ENCODE peak calls at places on chromosomes 5 and 9, in nine cellular contexts. One of them, this sample, is unnamed.
A peak's percentile ranks its signal among the peaks of the same experiment; 100 is the strongest.

GRCh38 chr5:30846171-30846570 is 347.3 kb upstream of the CDH6 start:
- DNase-seq in CD4-positive, alpha-beta T cell: no peak
- DNase-seq in OCI-LY7: no peak
- DNase-seq in A549: no peak
- DNase-seq in prostate gland: no peak
- DNase-seq in neural progenitor cell: no peak
- DNase-seq in IMR-90: no peak
- DNase-seq in transverse colon: no peak
- DNase-seq in body of pancreas: no peak
- DNase-seq in this sample: no peak

GRCh38 chr9:78828521-78828920 is 531.6 kb downstream of the PSAT1 start:
- DNase-seq in body of pancreas: peak; percentile 8
- DNase-seq in transverse colon: no peak
- DNase-seq in OCI-LY7: no peak
- DNase-seq in CD4-positive, alpha-beta T cell: no peak
- DNase-seq in prostate gland: no peak
- DNase-seq in A549: no peak
- DNase-seq in IMR-90: no peak
- DNase-seq in neural progenitor cell: no peak
- DNase-seq in this sample: no peak

GRCh38 chr5:112636288-112636731 is 101.4 kb upstream of the APC start:
- DNase-seq in OCI-LY7: no peak
- DNase-seq in prostate gland: no peak
- DNase-seq in A549: no peak
- DNase-seq in body of pancreas: peak; percentile 46
- DNase-seq in CD4-positive, alpha-beta T cell: no peak
- DNase-seq in IMR-90: no peak
- DNase-seq in transverse colon: no peak
- DNase-seq in neural progenitor cell: no peak
- DNase-seq in this sample: no peak

GRCh38 chr9:86639899-86640379 is 285.7 kb upstream of the TUT7 start:
- DNase-seq in IMR-90: no peak
- DNase-seq in A549: no peak
- DNase-seq in prostate gland: peak; percentile 11
- DNase-seq in neural progenitor cell: no peak
- DNase-seq in body of pancreas: peak; percentile 32
- DNase-seq in CD4-positive, alpha-beta T cell: no peak
- DNase-seq in OCI-LY7: no peak
- DNase-seq in transverse colon: peak; percentile 10
- DNase-seq in this sample: peak; percentile 57

GRCh38 chr5:178281321-178281720 is 48.7 kb upstream of the PHYKPL start:
- DNase-seq in OCI-LY7: no peak
- DNase-seq in CD4-positive, alpha-beta T cell: no peak
- DNase-seq in body of pancreas: no peak
- DNase-seq in A549: no peak
- DNase-seq in IMR-90: no peak
- DNase-seq in prostate gland: no peak
- DNase-seq in neural progenitor cell: no peak
- DNase-seq in transverse colon: no peak
- DNase-seq in this sample: no peak

GRCh38 chr5:79699766-79700400 is 10.2 kb downstream of the CMYA5 start:
- DNase-seq in OCI-LY7: no peak
- DNase-seq in transverse colon: no peak
- DNase-seq in A549: no peak
- DNase-seq in neural progenitor cell: no peak
- DNase-seq in CD4-positive, alpha-beta T cell: no peak
- DNase-seq in IMR-90: no peak
- DNase-seq in prostate gland: no peak
- DNase-seq in body of pancreas: no peak
- DNase-seq in this sample: no peak

GRCh38 chr5:94329115-94329514 is 289.3 kb downstream of the KIAA0825 start:
- DNase-seq in neural progenitor cell: peak; percentile 28
- DNase-seq in IMR-90: no peak
- DNase-seq in body of pancreas: no peak
- DNase-seq in OCI-LY7: no peak
- DNase-seq in transverse colon: no peak
- DNase-seq in CD4-positive, alpha-beta T cell: no peak
- DNase-seq in prostate gland: no peak
- DNase-seq in A549: peak; percentile 4
- DNase-seq in this sample: no peak

GRCh38 chr9:83384214-83384613 is 154.0 kb downstream of the FRMD3 start:
- DNase-seq in neural progenitor cell: no peak
- DNase-seq in IMR-90: no peak
- DNase-seq in OCI-LY7: no peak
- DNase-seq in transverse colon: no peak
- DNase-seq in CD4-positive, alpha-beta T cell: no peak
- DNase-seq in body of pancreas: no peak
- DNase-seq in prostate gland: no peak
- DNase-seq in A549: no peak
- DNase-seq in this sample: no peak

GRCh38 chr5:96017951-96018350 is 56.3 kb upstream of the ELL2 start:
- DNase-seq in transverse colon: no peak
- DNase-seq in neural progenitor cell: peak; percentile 11
- DNase-seq in A549: peak; percentile 23
- DNase-seq in OCI-LY7: no peak
- DNase-seq in body of pancreas: no peak
- DNase-seq in CD4-positive, alpha-beta T cell: no peak
- DNase-seq in prostate gland: no peak
- DNase-seq in IMR-90: peak; percentile 98
- DNase-seq in this sample: no peak

GRCh38 chr5:108143581-108143980 is 238.3 kb downstream of the FBXL17 start:
- DNase-seq in prostate gland: no peak
- DNase-seq in A549: peak; percentile 10
- DNase-seq in IMR-90: peak; percentile 67
- DNase-seq in OCI-LY7: no peak
- DNase-seq in transverse colon: no peak
- DNase-seq in body of pancreas: no peak
- DNase-seq in neural progenitor cell: no peak
- DNase-seq in CD4-positive, alpha-beta T cell: no peak
- DNase-seq in this sample: no peak

GRCh38 chr5:113133573-113133972 is 157.0 kb downstream of the DCP2 start:
- DNase-seq in body of pancreas: no peak
- DNase-seq in IMR-90: no peak
- DNase-seq in CD4-positive, alpha-beta T cell: no peak
- DNase-seq in prostate gland: no peak
- DNase-seq in A549: no peak
- DNase-seq in OCI-LY7: no peak
- DNase-seq in transverse colon: no peak
- DNase-seq in neural progenitor cell: no peak
- DNase-seq in this sample: no peak

GRCh38 chr5:112142769-112143270 is 276.3 kb downstream of the EPB41L4A start:
- DNase-seq in OCI-LY7: no peak
- DNase-seq in neural progenitor cell: no peak
- DNase-seq in A549: no peak
- DNase-seq in IMR-90: peak; percentile 66
- DNase-seq in CD4-positive, alpha-beta T cell: no peak
- DNase-seq in prostate gland: no peak
- DNase-seq in transverse colon: no peak
- DNase-seq in body of pancreas: peak; percentile 49
- DNase-seq in this sample: no peak

GRCh38 chr5:135599421-135600140 is 20.8 kb upstream of the CXCL14 start:
- DNase-seq in OCI-LY7: no peak
- DNase-seq in IMR-90: no peak
- DNase-seq in A549: no peak
- DNase-seq in body of pancreas: no peak
- DNase-seq in CD4-positive, alpha-beta T cell: no peak
- DNase-seq in transverse colon: no peak
- DNase-seq in prostate gland: no peak
- DNase-seq in neural progenitor cell: no peak
- DNase-seq in this sample: no peak

GRCh38 chr5:138911441-138911840 is 36.3 kb upstream of the LRRTM2 start:
- DNase-seq in transverse colon: no peak
- DNase-seq in prostate gland: no peak
- DNase-seq in neural progenitor cell: no peak
- DNase-seq in IMR-90: no peak
- DNase-seq in A549: no peak
- DNase-seq in body of pancreas: no peak
- DNase-seq in OCI-LY7: no peak
- DNase-seq in CD4-positive, alpha-beta T cell: no peak
- DNase-seq in this sample: no peak

GRCh38 chr5:178463321-178464155 is 126.7 kb downstream of the COL23A1 start:
- DNase-seq in transverse colon: no peak
- DNase-seq in neural progenitor cell: no peak
- DNase-seq in body of pancreas: no peak
- DNase-seq in A549: no peak
- DNase-seq in OCI-LY7: no peak
- DNase-seq in IMR-90: no peak
- DNase-seq in prostate gland: no peak
- DNase-seq in CD4-positive, alpha-beta T cell: no peak
- DNase-seq in this sample: no peak

GRCh38 chr9:123248630-123249029 is 19.8 kb downstream of the STRBP start:
- DNase-seq in transverse colon: no peak
- DNase-seq in CD4-positive, alpha-beta T cell: no peak
- DNase-seq in OCI-LY7: no peak
- DNase-seq in prostate gland: no peak
- DNase-seq in IMR-90: no peak
- DNase-seq in neural progenitor cell: no peak
- DNase-seq in body of pancreas: no peak
- DNase-seq in A549: no peak
- DNase-seq in this sample: no peak

GRCh38 chr9:103245369-103245768 is 250.2 kb downstream of the CYLC2 start:
- DNase-seq in prostate gland: no peak
- DNase-seq in OCI-LY7: no peak
- DNase-seq in CD4-positive, alpha-beta T cell: no peak
- DNase-seq in transverse colon: no peak
- DNase-seq in A549: peak; percentile 1
- DNase-seq in body of pancreas: no peak
- DNase-seq in IMR-90: no peak
- DNase-seq in neural progenitor cell: no peak
- DNase-seq in this sample: no peak

GRCh38 chr5:96546120-96546519 is 113.1 kb upstream of the PCSK1 start:
- DNase-seq in prostate gland: no peak
- DNase-seq in IMR-90: no peak
- DNase-seq in CD4-positive, alpha-beta T cell: no peak
- DNase-seq in body of pancreas: no peak
- DNase-seq in neural progenitor cell: no peak
- DNase-seq in OCI-LY7: no peak
- DNase-seq in A549: no peak
- DNase-seq in transverse colon: no peak
- DNase-seq in this sample: no peak

GRCh38 chr5:139863855-139864558 is 68.4 kb downstream of the PSD2 start:
- DNase-seq in neural progenitor cell: peak; percentile 83
- DNase-seq in OCI-LY7: peak; percentile 59
- DNase-seq in prostate gland: peak; percentile 62
- DNase-seq in A549: peak; percentile 49
- DNase-seq in CD4-positive, alpha-beta T cell: peak; percentile 33
- DNase-seq in body of pancreas: peak; percentile 80
- DNase-seq in IMR-90: peak; percentile 41
- DNase-seq in transverse colon: peak; percentile 67
- DNase-seq in this sample: no peak

GRCh38 chr5:10704949-10705621 is 55.9 kb downstream of the DAP start:
- DNase-seq in transverse colon: no peak
- DNase-seq in IMR-90: peak; percentile 86
- DNase-seq in neural progenitor cell: no peak
- DNase-seq in A549: no peak
- DNase-seq in prostate gland: no peak
- DNase-seq in body of pancreas: no peak
- DNase-seq in CD4-positive, alpha-beta T cell: no peak
- DNase-seq in OCI-LY7: no peak
- DNase-seq in this sample: no peak
- H3K27ac ChIP-seq in transverse colon: no peak overlapping the region
- H3K27ac ChIP-seq in IMR-90: peak overlapping the region; percentile 36
- H3K27ac ChIP-seq in neural progenitor cell: no peak overlapping the region
- H3K27ac ChIP-seq in A549: no peak overlapping the region
- H3K27ac ChIP-seq in prostate gland: peak overlapping the region; percentile 70
- H3K27ac ChIP-seq in body of pancreas: peak overlapping the region; percentile 88
- H3K27ac ChIP-seq in CD4-positive, alpha-beta T cell: no peak overlapping the region
- H3K27ac ChIP-seq in OCI-LY7: no peak overlapping the region
- H3K27ac ChIP-seq in this sample: no peak overlapping the region

GRCh38 chr9:21574261-21574660 is 92.1 kb upstream of the IFNE start:
- DNase-seq in neural progenitor cell: no peak
- DNase-seq in CD4-positive, alpha-beta T cell: no peak
- DNase-seq in OCI-LY7: no peak
- DNase-seq in body of pancreas: no peak
- DNase-seq in transverse colon: no peak
- DNase-seq in IMR-90: no peak
- DNase-seq in prostate gland: no peak
- DNase-seq in A549: no peak
- DNase-seq in this sample: no peak
- H3K27ac ChIP-seq in neural progenitor cell: no peak overlapping the region
- H3K27ac ChIP-seq in CD4-positive, alpha-beta T cell: no peak overlapping the region
- H3K27ac ChIP-seq in OCI-LY7: no peak overlapping the region
- H3K27ac ChIP-seq in body of pancreas: no peak overlapping the region
- H3K27ac ChIP-seq in transverse colon: no peak overlapping the region
- H3K27ac ChIP-seq in IMR-90: no peak overlapping the region
- H3K27ac ChIP-seq in prostate gland: no peak overlapping the region
- H3K27ac ChIP-seq in A549: peak overlapping the region; percentile 75
- H3K27ac ChIP-seq in this sample: no peak overlapping the region

GRCh38 chr9:33288235-33288634 is 2.1 kb upstream of the NFX1 start:
- DNase-seq in neural progenitor cell: no peak
- DNase-seq in transverse colon: no peak
- DNase-seq in OCI-LY7: no peak
- DNase-seq in A549: no peak
- DNase-seq in body of pancreas: no peak
- DNase-seq in prostate gland: no peak
- DNase-seq in CD4-positive, alpha-beta T cell: no peak
- DNase-seq in IMR-90: no peak
- DNase-seq in this sample: no peak

GRCh38 chr9:33288828-33289483 is 1.4 kb upstream of the NFX1 start:
- DNase-seq in prostate gland: no peak
- DNase-seq in CD4-positive, alpha-beta T cell: peak; percentile 1
- DNase-seq in IMR-90: no peak
- DNase-seq in body of pancreas: no peak
- DNase-seq in OCI-LY7: no peak
- DNase-seq in neural progenitor cell: no peak
- DNase-seq in transverse colon: peak; percentile 17
- DNase-seq in A549: no peak
- DNase-seq in this sample: no peak

GRCh38 chr9:33289936-33290246 is 425 bp upstream of the NFX1 start:
- DNase-seq in transverse colon: no peak
- DNase-seq in body of pancreas: no peak
- DNase-seq in A549: no peak
- DNase-seq in neural progenitor cell: no peak
- DNase-seq in OCI-LY7: no peak
- DNase-seq in IMR-90: no peak
- DNase-seq in prostate gland: no peak
- DNase-seq in CD4-positive, alpha-beta T cell: no peak
- DNase-seq in this sample: no peak

GRCh38 chr9:33290247-33290993 is at the start of gene NFX1:
- DNase-seq in neural progenitor cell: peak; percentile 98
- DNase-seq in transverse colon: peak; percentile 99
- DNase-seq in body of pancreas: peak; percentile 98
- DNase-seq in IMR-90: peak; percentile 99
- DNase-seq in OCI-LY7: peak; percentile 99
- DNase-seq in CD4-positive, alpha-beta T cell: peak; percentile 95
- DNase-seq in prostate gland: peak; percentile 96
- DNase-seq in A549: peak; percentile 99
- DNase-seq in this sample: peak; percentile 92

GRCh38 chr9:33289501-33289900 is 815 bp upstream of the NFX1 start:
- DNase-seq in prostate gland: no peak
- DNase-seq in body of pancreas: no peak
- DNase-seq in OCI-LY7: no peak
- DNase-seq in neural progenitor cell: peak; percentile 7
- DNase-seq in transverse colon: peak; percentile 23
- DNase-seq in A549: no peak
- DNase-seq in CD4-positive, alpha-beta T cell: peak; percentile 15
- DNase-seq in IMR-90: no peak
- DNase-seq in this sample: no peak
- H3K27ac ChIP-seq in prostate gland: peak overlapping the region; percentile 97
- H3K27ac ChIP-seq in body of pancreas: peak overlapping the region; percentile 81
- H3K27ac ChIP-seq in OCI-LY7: peak overlapping the region; percentile 97
- H3K27ac ChIP-seq in neural progenitor cell: no peak overlapping the region
- H3K27ac ChIP-seq in transverse colon: peak overlapping the region; percentile 100
- H3K27ac ChIP-seq in A549: peak overlapping the region; percentile 91
- H3K27ac ChIP-seq in CD4-positive, alpha-beta T cell: peak overlapping the region; percentile 94
- H3K27ac ChIP-seq in IMR-90: peak overlapping the region; percentile 84
- H3K27ac ChIP-seq in this sample: peak overlapping the region; percentile 99

GRCh38 chr5:116554764-116555163 is 19.9 kb downstream of the SEMA6A start:
- DNase-seq in A549: no peak
- DNase-seq in OCI-LY7: no peak
- DNase-seq in prostate gland: no peak
- DNase-seq in transverse colon: no peak
- DNase-seq in CD4-positive, alpha-beta T cell: no peak
- DNase-seq in body of pancreas: no peak
- DNase-seq in neural progenitor cell: peak; percentile 41
- DNase-seq in IMR-90: no peak
- DNase-seq in this sample: no peak
- H3K27ac ChIP-seq in A549: no peak overlapping the region
- H3K27ac ChIP-seq in OCI-LY7: no peak overlapping the region
- H3K27ac ChIP-seq in prostate gland: no peak overlapping the region
- H3K27ac ChIP-seq in transverse colon: peak overlapping the region; percentile 44
- H3K27ac ChIP-seq in CD4-positive, alpha-beta T cell: no peak overlapping the region
- H3K27ac ChIP-seq in body of pancreas: no peak overlapping the region
- H3K27ac ChIP-seq in neural progenitor cell: peak overlapping the region; percentile 93
- H3K27ac ChIP-seq in IMR-90: no peak overlapping the region
- H3K27ac ChIP-seq in this sample: no peak overlapping the region

This sample was measured in SK-N-MC.